ENCODE peak calls at places on chromosomes 4 and X, in five cellular contexts. A is GM12891; Y is NCI-H1930; X is stimulated activated CD4-positive, alpha-beta T cell treated with anti-CD3 and anti-CD28 coated beads, Interleukin-4, amount 100 ng/mL, for 48 hours; I is WTC11. M is an unnamed sample.
A peak's percentile ranks its signal among the peaks of the same experiment; 100 is the strongest.

GRCh38 chr4:174071591-174071990 is 211.9 kb downstream of the FBXO8 start:
- DNase-seq in A (no peak), Y (no peak), X (no peak), I (no peak), M (no peak)

GRCh38 chr4:38241541-38241940 is 281.3 kb downstream of the PTTG2 start:
- DNase-seq in A (no peak), Y (no peak), X (no peak), I (no peak), M (no peak)

GRCh38 chrX:143634701-143635442 is 1.0 kb downstream of the SLITRK4 start:
- DNase-seq in A (no peak), Y (peak; percentile 26), X (no peak), I (no peak), M (no peak)

GRCh38 chrX:22053486-22053885 is 21.4 kb downstream of the PHEX start:
- DNase-seq in A (no peak), Y (no peak), X (no peak), I (no peak), M (no peak)

GRCh38 chr4:102036619-102037376 is 246.3 kb downstream of the BANK1 start:
- DNase-seq in A (no peak), Y (no peak), X (no peak), I (no peak), M (no peak)

GRCh38 chrX:151151668-151152267 is 24.6 kb upstream of the GPR50 start:
- DNase-seq in A (no peak), Y (peak; percentile 53), X (peak; percentile 6), I (peak; percentile 10), M (peak; percentile 67)

GRCh38 chrX:44344194-44344593 is 722 bp upstream of the EFHC2 start:
- DNase-seq in A (no peak), Y (no peak), X (peak; percentile 28), I (peak; percentile 16), M (no peak)

GRCh38 chr4:7279902-7280301 is 87.6 kb downstream of the SORCS2 start:
- DNase-seq in A (no peak), Y (no peak), X (no peak), I (no peak), M (no peak)

GRCh38 chrX:154019061-154019621 is 561 bp downstream of the IRAK1 start:
- DNase-seq in A (no peak), Y (no peak), X (no peak), I (no peak), M (no peak)

GRCh38 chr4:39036172-39036571 is 4.0 kb upstream of the TMEM156 start:
- DNase-seq in A (no peak), Y (no peak), X (no peak), I (no peak), M (no peak)

GRCh38 chr4:38210396-38211114 is 250.4 kb downstream of the PTTG2 start:
- DNase-seq in A (no peak), Y (no peak), X (no peak), I (no peak), M (no peak)

GRCh38 chr4:139986621-139987510 is 167.1 kb downstream of the MAML3 start:
- DNase-seq in A (no peak), Y (peak; percentile 69), X (no peak), I (no peak), M (no peak)

M was measured in SW 1271.